ENCODE peak calls at places on chromosomes 3 and 15, in five cellular contexts. W is AG09319, C is neural crest cell, H is HFF-Myc, N is esophagus muscularis mucosa. L is an unnamed sample.

GRCh38 chr3:113743006-113743639 is 2.9 kb downstream of the NAA50 start:
- DNase-seq in W (no peak), C (no peak), H (no peak), N (no peak), L (no peak)

GRCh38 chr3:54756330-54756731 is 171.5 kb downstream of the LRTM1 start:
- DNase-seq in W (peak), C (no peak), H (peak), N (no peak), L (no peak)

GRCh38 chr15:48385031-48385430 is 53.8 kb downstream of the DUT start:
- DNase-seq in W (peak), C (no peak), H (no peak), N (no peak), L (no peak)

GRCh38 chr15:56672721-56673120 is 60.6 kb downstream of the ZNF280D start:
- DNase-seq in W (no peak), C (no peak), H (no peak), N (no peak), L (no peak)

GRCh38 chr15:38563723-38564519 is 693 bp downstream of the RASGRP1 start:
- DNase-seq in W (no peak), C (peak), H (no peak), N (peak), L (no peak)

GRCh38 chr3:83457516-83457915 is 1501.3 kb upstream of the CADM2 start:
- DNase-seq in W (no peak), C (no peak), H (no peak), N (no peak), L (no peak)

GRCh38 chr3:142886938-142887337 is 1.9 kb downstream of the PCOLCE2 start:
- DNase-seq in W (no peak), C (no peak), H (no peak), N (no peak), L (no peak)

GRCh38 chr15:48693474-48693873 is 48.0 kb upstream of the FBN1 start:
- DNase-seq in W (no peak), C (no peak), H (no peak), N (no peak), L (no peak)

GRCh38 chr3:43914269-43914668 is 223.5 kb downstream of the ABHD5 start:
- DNase-seq in W (no peak), C (no peak), H (no peak), N (no peak), L (no peak)

GRCh38 chr3:147906275-147906674 is 497.1 kb downstream of the ZIC1 start:
- DNase-seq in W (no peak), C (no peak), H (no peak), N (no peak), L (no peak)

GRCh38 chr3:184952671-184953070 is 140.7 kb downstream of the VPS8 start:
- DNase-seq in W (no peak), C (no peak), H (no peak), N (no peak), L (no peak)

GRCh38 chr3:119279101-119279554 is 15.1 kb upstream of the ARHGAP31 start:
- DNase-seq in W (no peak), C (peak), H (no peak), N (no peak), L (no peak)

GRCh38 chr15:60328852-60329443 is 68.8 kb downstream of the ANXA2 start:
- DNase-seq in W (no peak), C (peak), H (no peak), N (no peak), L (no peak)

GRCh38 chr15:33086500-33087141 is 107.9 kb downstream of the FMN1 start:
- DNase-seq in W (peak), C (no peak), H (peak), N (no peak), L (no peak)

GRCh38 chr15:25481208-25481862 is 42.5 kb upstream of the UBE3A start:
- DNase-seq in W (no peak), C (no peak), H (no peak), N (no peak), L (no peak)

GRCh38 chr15:80568876-80569605 is 126.1 kb upstream of the ABHD17C start:
- DNase-seq in W (no peak), C (no peak), H (no peak), N (no peak), L (no peak)

GRCh38 chr15:85072917-85073316 is 91.3 kb downstream of the PDE8A start:
- DNase-seq in W (no peak), C (no peak), H (no peak), N (no peak), L (no peak)

GRCh38 chr3:185711255-185711870 is 113.5 kb downstream of the IGF2BP2 start:
- DNase-seq in W (no peak), C (no peak), H (no peak), N (no peak), L (no peak)

GRCh38 chr3:11600501-11601282 is 43.0 kb downstream of the VGLL4 start:
- DNase-seq in W (peak), C (no peak), H (peak), N (no peak), L (peak)

GRCh38 chr15:48266029-48266428 is 59.9 kb downstream of the SLC12A1 start:
- DNase-seq in W (no peak), C (no peak), H (peak), N (no peak), L (no peak)

GRCh38 chr3:16350041-16350952 is 85.3 kb downstream of the OXNAD1 start:
- DNase-seq in W (peak), C (no peak), H (peak), N (no peak), L (no peak)

GRCh38 chr15:53693729-53694533 is 65.5 kb downstream of the WDR72 start:
- DNase-seq in W (no peak), C (no peak), H (no peak), N (no peak), L (no peak)

GRCh38 chr15:40239671-40240618 is 1.1 kb downstream of the PAK6 start:
- DNase-seq in W (no peak), C (no peak), H (no peak), N (no peak), L (no peak)

DNA sequence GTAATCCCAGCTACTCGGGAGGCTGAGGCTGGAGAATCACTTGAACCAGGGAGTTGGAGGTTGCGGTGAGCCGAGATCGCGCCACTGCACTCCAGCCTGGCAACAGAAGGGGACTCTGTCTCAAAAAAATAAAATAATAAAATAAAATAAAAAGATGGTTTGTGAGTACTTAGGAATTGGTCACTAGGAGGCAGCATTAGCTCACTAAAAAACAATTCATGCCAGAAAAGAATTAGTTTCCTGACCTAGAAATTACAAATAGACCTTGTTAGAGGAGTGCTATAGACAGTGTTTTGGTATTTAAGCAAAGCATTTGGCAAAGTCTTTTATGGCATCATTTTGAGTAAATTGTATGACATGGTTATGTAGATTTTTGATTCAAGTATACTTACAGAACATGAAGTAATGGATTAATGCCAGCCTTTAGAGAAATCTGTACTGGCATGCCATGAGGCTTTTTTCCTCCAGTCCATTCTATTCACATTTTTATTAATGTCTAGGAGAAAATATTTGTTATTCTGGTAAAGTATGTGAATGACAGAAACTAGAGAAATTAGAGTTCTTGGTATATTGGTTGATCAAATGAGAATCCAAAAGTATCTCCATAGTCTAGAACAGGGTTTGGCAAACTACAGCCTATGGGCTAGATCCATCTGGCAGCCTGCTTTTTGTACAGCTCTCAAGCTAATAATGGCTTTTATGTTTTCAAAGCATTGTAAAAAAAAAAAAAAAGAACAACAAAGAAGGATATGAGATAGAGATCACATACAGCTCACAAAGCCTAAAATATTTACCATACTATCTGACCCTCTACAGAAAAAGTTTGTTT is 81.6 kb downstream of the LRRC49 start:
- DNase-seq in W (peak), C (no peak), H (peak), N (no peak), L (peak)
- TF ChIP-seq CTCF in W (peak), C (peak), H (peak), N (peak), L (peak)

DNA sequence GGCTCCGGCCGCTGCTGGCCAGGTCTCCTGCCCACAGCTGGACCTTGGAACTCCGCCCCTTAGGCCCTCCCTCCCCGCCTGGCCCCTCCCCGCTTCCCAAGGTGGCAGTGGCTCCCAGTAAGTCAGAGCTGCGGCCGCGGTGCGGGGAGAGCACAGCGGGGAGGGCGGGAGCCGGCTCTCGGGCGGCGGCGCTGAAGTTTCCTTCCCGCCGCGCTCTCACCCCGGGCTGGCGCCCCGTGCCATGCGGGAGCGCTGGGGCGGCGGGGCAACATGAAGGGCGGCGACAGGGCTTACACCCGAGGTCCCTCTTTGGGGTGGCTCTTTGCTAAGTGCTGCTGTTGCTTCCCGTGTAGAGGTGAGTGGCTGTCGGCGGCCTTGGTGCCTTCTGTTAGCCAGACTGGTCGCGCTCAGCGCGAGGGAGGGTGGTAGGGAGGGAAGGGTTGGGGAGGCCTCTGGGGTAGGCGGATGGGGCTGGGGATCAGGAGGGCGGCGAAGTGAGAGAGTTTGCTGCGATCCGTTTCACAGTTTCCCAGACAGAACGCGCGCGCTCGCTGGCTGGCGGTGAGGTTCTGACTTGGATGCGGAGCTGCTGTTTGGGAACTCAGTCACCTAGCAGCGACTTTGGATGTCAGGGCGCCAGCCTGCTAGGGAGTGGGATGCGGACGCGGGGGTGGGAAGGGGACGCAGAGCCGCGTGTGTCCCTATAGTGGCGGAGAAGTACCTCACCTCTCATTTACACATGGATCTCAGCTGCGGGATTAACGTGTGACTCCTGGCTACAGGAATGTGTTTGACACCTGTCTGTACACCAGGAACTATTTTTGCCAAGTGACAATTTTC is 145.5 kb upstream of the UMPS start:
- DNase-seq in W (no peak), C (peak), H (no peak), N (no peak), L (no peak)
- TF ChIP-seq CTCF in W (no peak), C (no peak), H (no peak), N (no peak), L (no peak)

GRCh38 chr15:35911052-35911780 is 365.3 kb upstream of the DPH6 start:
- DNase-seq in W (no peak), C (no peak), H (no peak), N (no peak), L (no peak)

GRCh38 chr15:35909414-35909813 is 363.4 kb upstream of the DPH6 start:
- DNase-seq in W (no peak), C (no peak), H (no peak), N (no peak), L (no peak)

GRCh38 chr15:35910227-35910626 is 364.3 kb upstream of the DPH6 start:
- DNase-seq in W (no peak), C (no peak), H (no peak), N (no peak), L (no peak)

GRCh38 chr15:35914573-35914972 is 368.6 kb upstream of the DPH6 start:
- DNase-seq in W (no peak), C (no peak), H (no peak), N (no peak), L (no peak)

GRCh38 chr15:35912196-35912595 is 366.2 kb upstream of the DPH6 start:
- DNase-seq in W (no peak), C (no peak), H (no peak), N (no peak), L (peak)
- TF ChIP-seq CTCF in W (peak), C (no peak), H (no peak), N (no peak), L (peak)

DNA sequence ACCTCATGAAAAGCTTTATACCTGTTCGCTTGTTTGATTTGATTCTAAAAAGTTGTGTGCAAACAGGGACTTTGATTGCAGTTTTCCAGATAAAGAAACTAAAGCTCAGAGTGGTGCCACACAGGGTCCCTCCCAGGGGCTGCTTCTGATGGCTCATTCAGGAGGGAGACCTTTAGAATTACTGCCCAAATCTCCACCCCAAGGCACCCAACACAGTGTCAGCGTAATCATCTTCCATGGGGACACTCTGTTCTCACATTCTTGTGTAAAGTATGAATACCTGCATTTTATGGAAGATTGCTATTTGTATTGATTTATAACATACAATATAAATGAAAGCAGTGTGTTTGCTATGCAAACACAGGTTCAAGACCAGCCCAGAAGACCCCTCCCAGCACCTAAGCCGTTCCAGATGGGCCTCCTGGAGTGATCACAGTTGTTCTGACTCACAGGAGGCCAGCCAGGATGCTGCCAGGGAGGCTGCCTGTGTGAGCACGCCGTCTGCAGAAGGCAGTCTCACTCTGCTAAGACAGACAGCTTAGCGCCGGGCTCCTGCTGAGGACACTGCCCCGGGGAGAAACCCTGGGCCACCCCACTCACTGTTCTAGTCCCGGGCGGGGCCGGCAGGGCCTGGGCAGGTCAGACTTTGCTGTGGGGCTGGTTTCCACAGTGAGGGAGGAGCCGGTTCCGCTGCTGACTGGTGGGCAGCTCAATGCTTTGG is 185.6 kb downstream of the FAM43A start:
- DNase-seq in W (peak), C (peak), H (peak), N (no peak), L (no peak)
- TF ChIP-seq CTCF in W (no peak), C (no peak), H (no peak), N (no peak), L (no peak)

GRCh38 chr3:187679638-187680396 is 9.6 kb upstream of the SST start:
- DNase-seq in W (peak), C (peak), H (peak), N (peak), L (no peak)
- TF ChIP-seq CTCF in W (peak), C (peak), H (peak), N (peak), L (peak)

GRCh38 chr3:164806188-164806587 is 272.1 kb downstream of the SI start:
- DNase-seq in W (no peak), C (no peak), H (no peak), N (no peak), L (no peak)
- TF ChIP-seq CTCF in W (peak), C (no peak), H (no peak), N (no peak), L (peak)

GRCh38 chr15:49875392-49875791 is 243.6 kb downstream of the ATP8B4 start:
- DNase-seq in W (no peak), C (no peak), H (no peak), N (no peak), L (no peak)
- TF ChIP-seq CTCF in W (no peak), C (peak), H (no peak), N (no peak), L (peak)

GRCh38 chr3:178231645-178232044 is 304.6 kb upstream of the KCNMB2 start:
- DNase-seq in W (no peak), C (no peak), H (no peak), N (no peak), L (no peak)

GRCh38 chr3:178238179-178238578 is 298.1 kb upstream of the KCNMB2 start:
- DNase-seq in W (no peak), C (no peak), H (no peak), N (no peak), L (no peak)

GRCh38 chr3:178233371-178233770 is 302.9 kb upstream of the KCNMB2 start:
- DNase-seq in W (no peak), C (no peak), H (no peak), N (no peak), L (no peak)

DNA sequence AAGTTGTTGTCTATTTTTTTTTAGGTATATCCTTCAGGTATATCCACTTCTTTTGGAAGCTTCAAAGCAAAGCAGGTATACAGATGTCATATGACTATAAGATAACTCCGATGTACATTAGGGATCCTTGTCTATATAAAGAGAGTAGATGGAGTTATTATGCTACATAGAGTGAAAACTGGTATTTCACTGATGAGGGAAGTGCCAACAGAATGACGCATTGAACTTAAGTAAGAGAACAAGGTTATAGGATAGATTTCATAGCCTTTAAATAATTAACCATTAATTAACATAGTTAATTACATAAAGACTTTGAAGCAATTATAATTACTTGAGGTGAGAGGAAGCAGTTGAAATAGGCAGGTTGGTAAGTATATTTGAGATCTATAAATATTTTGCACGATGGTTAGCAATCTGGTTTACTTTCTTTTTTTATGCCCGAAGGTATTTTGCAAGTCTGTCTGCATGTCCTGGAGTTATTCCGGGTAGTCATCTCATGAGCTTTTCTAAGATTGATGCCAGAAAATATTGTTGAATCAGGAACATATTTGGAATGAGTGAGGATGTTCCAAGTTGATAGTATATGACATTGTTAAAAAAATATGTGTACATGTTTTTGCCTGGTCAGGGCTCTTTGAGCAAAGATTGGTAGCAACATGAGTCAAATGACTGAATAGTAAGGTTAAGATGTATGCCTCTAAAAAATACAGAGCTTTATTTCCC is 299.5 kb upstream of the KCNMB2 start:
- DNase-seq in W (peak), C (no peak), H (no peak), N (no peak), L (no peak)
- TF ChIP-seq CTCF in W (no peak), C (no peak), H (no peak), N (no peak), L (no peak)

DNA sequence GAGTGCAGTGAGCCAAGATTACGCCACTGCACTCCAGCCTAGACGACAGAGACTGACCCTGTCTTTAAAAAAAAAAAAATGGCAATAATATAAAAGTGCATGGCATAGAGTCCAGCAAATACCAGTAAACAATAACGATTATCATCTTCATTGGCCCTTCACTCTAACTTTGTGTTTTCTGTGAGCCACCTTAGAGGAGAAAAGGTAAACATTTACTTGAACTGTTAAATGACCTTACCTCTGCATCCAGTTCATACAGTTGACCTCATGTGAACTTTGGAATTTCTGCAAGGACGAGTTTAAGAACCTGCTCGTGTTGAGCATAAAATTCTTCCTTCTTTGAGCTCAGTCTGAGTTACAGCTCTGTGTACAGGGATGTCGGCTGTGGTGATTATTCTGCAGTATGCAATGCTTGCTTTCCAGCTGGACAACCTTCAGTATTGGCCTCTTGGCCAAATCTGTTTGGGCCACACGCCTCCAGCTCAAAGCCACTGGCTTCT is 56.6 kb downstream of the RLBP1 start:
- DNase-seq in W (no peak), C (no peak), H (no peak), N (no peak), L (no peak)
- TF ChIP-seq CTCF in W (no peak), C (no peak), H (no peak), N (no peak), L (no peak)